ENCODE peak calls at places on chromosomes 1 and 21, in six cellular contexts. U, G, Q, I, K and W are unnamed samples.

GRCh38 chr1:53461329-53462044 is 2.3 kb downstream of the DMRTB1 start:
- DNase-seq in Q (no peak), U (no peak), K (no peak), G (no peak), I (no peak), W (no peak)

GRCh38 chr1:5971471-5972197 is 20.6 kb downstream of the NPHP4 start:
- DNase-seq in U (no peak), K (no peak), Q (no peak), I (no peak), G (no peak), W (no peak)

GRCh38 chr1:54335396-54336056 is 70.7 kb downstream of the SSBP3 start:
- DNase-seq in Q (no peak), K (peak; percentile 33), I (peak; percentile 96), G (peak; percentile 73), U (peak; percentile 98), W (no peak)

GRCh38 chr1:23544444-23545389 is 13.7 kb upstream of the E2F2 start:
- DNase-seq in G (no peak), I (peak; percentile 87), Q (peak; percentile 56), U (peak; percentile 94), K (peak; percentile 89), W (peak; percentile 76)

GRCh38 chr1:156089704-156090103 is 7.4 kb upstream of the MEX3A start:
- DNase-seq in U (no peak), G (no peak), I (no peak), Q (no peak), K (no peak), W (no peak)

GRCh38 chr1:95003433-95003738 is 69.4 kb downstream of the ALG14 start:
- DNase-seq in I (peak; percentile 44), Q (no peak), K (no peak), G (no peak), U (no peak), W (no peak)

GRCh38 chr1:118563969-118564951 is 379.2 kb upstream of the SPAG17 start:
- DNase-seq in G (no peak), K (peak; percentile 10), I (peak; percentile 27), Q (no peak), U (peak; percentile 44), W (no peak)

GRCh38 chr1:185672719-185673360 is 61.4 kb upstream of the HMCN1 start:
- DNase-seq in K (no peak), Q (no peak), I (no peak), G (no peak), U (no peak), W (no peak)

GRCh38 chr21:38982096-38982495 is 176.4 kb downstream of the ETS2 start:
- DNase-seq in I (no peak), G (no peak), K (no peak), U (peak; percentile 93), Q (no peak), W (no peak)

DNA sequence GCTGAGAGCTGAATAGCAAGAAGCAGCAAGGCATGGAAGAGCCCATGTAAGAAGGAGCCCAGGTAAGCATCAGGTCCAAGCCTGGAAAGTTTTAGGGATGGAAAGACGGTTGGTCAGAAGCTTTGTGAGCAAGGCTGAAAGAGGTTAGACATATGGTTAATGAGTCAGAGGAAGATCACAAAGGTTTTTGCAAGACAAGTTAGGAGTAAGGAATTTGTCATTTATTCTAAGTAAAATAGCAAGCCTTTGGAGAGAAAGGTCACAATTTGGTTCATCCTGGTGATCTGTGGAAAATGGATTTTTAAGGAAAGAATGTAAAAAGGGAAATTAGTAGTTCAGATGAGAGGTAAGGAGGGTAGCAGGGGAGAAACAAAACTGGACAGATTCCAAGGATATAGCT is 106.7 kb downstream of the DPYD start:
- DNase-seq in K (peak; percentile 59), I (peak; percentile 76), U (no peak), G (no peak), Q (no peak), W (no peak)
- H3K4me2 ChIP-seq in K (peak overlapping the region; percentile 1), I (peak overlapping the region; percentile 34), U (no peak overlapping the region), G (no peak overlapping the region), Q (no peak overlapping the region), W (no peak overlapping the region)

GRCh38 chr1:9391620-9392019 is 98.9 kb downstream of the SPSB1 start:
- DNase-seq in K (no peak), Q (no peak), I (peak; percentile 13), G (no peak), U (no peak), W (no peak)
- H3K4me2 ChIP-seq in K (no peak overlapping the region), Q (no peak overlapping the region), I (no peak overlapping the region), G (no peak overlapping the region), U (no peak overlapping the region), W (no peak overlapping the region)

DNA sequence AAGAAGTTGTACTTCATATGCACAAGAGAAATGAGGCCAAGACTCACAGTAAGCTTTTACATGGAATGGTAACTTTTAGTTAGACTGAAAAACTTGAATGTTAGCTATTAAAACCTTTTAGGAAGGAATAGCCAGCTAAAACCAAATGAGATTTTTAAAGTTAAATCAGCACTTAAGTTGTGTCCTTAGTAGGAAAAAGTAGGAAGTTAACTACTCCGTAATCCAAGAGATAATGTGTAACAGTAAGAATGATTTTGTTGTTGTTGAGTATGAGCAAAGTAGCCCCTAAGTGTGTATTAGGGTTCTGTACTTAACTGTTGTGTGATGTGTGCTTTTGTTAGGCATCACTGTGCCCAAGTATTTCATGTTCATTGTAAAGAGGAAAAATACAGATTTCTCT is 13.2 kb downstream of the TARDBP start:
- DNase-seq in K (no peak), I (no peak), Q (no peak), U (no peak), G (no peak), W (no peak)
- H3K4me2 ChIP-seq in K (no peak overlapping the region), I (no peak overlapping the region), Q (no peak overlapping the region), U (no peak overlapping the region), G (no peak overlapping the region), W (no peak overlapping the region)

GRCh38 chr1:44002165-44002564 is 10.8 kb downstream of the CCDC24 start:
- DNase-seq in U (no peak), K (no peak), Q (no peak), I (no peak), G (no peak), W (no peak)
- H3K4me2 ChIP-seq in U (no peak overlapping the region), K (no peak overlapping the region), Q (no peak overlapping the region), I (no peak overlapping the region), G (no peak overlapping the region), W (no peak overlapping the region)

DNA sequence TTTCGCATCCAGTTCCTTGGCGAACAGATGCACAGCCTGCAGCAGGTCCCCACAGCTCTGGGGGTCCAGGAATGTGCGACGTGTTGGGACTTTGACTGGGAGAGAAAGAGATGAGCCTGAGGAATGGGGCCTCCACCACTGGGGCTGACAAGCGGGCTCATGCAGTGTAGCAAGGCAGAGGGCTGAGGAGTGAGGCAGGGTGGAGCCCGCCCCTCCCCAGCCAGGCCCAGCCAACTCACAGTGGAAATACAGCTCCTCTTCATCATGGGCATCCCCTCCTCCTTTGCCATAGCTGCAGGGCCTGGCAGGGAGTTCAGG is 30.7 kb downstream of the CDCA8 start:
- DNase-seq in U (no peak), I (no peak), Q (no peak), K (no peak), G (no peak), W (no peak)
- H3K4me2 ChIP-seq in U (no peak overlapping the region), I (no peak overlapping the region), Q (no peak overlapping the region), K (no peak overlapping the region), G (no peak overlapping the region), W (no peak overlapping the region)

GRCh38 chr1:14347186-14347585 is 251.3 kb upstream of the KAZN start:
- DNase-seq in I (no peak), G (no peak), K (no peak), Q (no peak), U (no peak), W (no peak)

GRCh38 chr1:14340244-14340800 is 258.2 kb upstream of the KAZN start:
- DNase-seq in G (no peak), K (no peak), I (peak; percentile 85), Q (no peak), U (peak; percentile 72), W (no peak)

GRCh38 chr1:14347776-14348175 is 250.7 kb upstream of the KAZN start:
- DNase-seq in I (no peak), U (no peak), Q (no peak), G (no peak), K (no peak), W (no peak)

GRCh38 chr1:14350197-14350596 is 248.3 kb upstream of the KAZN start:
- DNase-seq in I (no peak), U (no peak), K (no peak), G (no peak), Q (no peak), W (no peak)

GRCh38 chr1:14345925-14346550 is 252.4 kb upstream of the KAZN start:
- DNase-seq in G (no peak), K (peak; percentile 77), I (peak; percentile 67), U (peak; percentile 83), Q (no peak), W (no peak)
- H3K4me2 ChIP-seq in G (no peak overlapping the region), K (peak overlapping the region; percentile 32), I (no peak overlapping the region), U (no peak overlapping the region), Q (no peak overlapping the region), W (no peak overlapping the region)

GRCh38 chr1:93668951-93669350 is 12.7 kb downstream of the BCAR3 start:
- DNase-seq in K (no peak), I (no peak), Q (no peak), U (no peak), G (no peak), W (no peak)
- H3K4me2 ChIP-seq in K (peak overlapping the region; percentile 38), I (peak overlapping the region; percentile 27), Q (peak overlapping the region; percentile 98), U (no peak overlapping the region), G (no peak overlapping the region), W (no peak overlapping the region)

GRCh38 chr1:210330279-210330866 is 1.7 kb downstream of the HHAT start:
- DNase-seq in I (no peak), Q (no peak), U (no peak), K (no peak), G (no peak), W (no peak)
- H3K4me2 ChIP-seq in I (no peak overlapping the region), Q (peak overlapping the region; percentile 94), U (no peak overlapping the region), K (peak overlapping the region; percentile 91), G (peak overlapping the region; percentile 96), W (peak overlapping the region; percentile 66)

DNA sequence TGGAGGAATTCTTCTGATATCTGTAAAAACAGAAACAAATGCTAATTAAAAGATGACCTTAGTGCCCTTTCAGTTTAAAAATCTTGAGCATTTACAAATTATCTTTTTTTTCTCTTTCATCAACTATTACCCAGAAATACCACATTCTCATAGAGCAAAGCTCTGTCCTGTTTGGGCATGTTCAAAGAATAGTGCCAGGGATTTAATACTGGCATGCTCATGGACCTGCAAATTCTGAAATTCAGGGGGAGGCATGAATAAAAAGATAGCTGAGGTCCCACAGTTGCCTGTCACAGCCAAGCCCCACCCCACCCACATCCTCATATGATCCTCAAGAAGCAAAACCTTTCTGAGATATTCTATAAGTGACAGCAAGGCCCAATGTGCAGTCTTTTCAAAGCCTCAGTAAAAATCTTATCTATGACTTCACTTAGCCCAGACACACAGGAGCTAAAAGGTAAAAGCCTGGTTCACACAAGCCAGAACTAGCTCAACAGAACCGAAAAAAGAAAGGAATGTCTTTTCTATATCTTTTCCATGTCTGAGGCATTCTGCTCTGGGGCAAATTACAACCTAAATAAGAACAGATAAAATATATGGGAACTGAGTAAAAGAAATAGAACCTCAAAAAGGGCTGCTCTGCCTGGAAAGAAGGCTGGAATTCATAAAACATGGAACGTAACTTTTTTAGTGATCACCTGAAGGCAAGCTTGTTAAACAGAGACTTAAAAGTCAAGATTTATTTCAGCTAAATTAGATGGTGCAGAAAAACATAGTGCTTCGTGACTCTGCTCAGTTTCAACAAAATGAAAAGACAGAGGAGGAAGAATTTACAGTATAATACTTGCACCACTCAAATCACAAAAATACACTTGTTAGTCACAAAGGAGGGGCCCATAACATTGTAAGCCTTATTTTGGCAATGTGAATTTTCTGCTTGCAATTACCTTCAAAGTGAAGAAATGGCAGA is 11.0 kb downstream of the WLS start:
- DNase-seq in Q (no peak), K (no peak), I (no peak), U (no peak), G (no peak), W (no peak)
- H3K4me2 ChIP-seq in Q (no peak overlapping the region), K (peak overlapping the region; percentile 6), I (peak overlapping the region; percentile 33), U (no peak overlapping the region), G (peak overlapping the region; percentile 92), W (no peak overlapping the region)

GRCh38 chr1:78070210-78070609 is 24.4 kb downstream of the GIPC2 start:
- DNase-seq in U (no peak), K (no peak), Q (no peak), G (no peak), I (no peak), W (no peak)
- H3K4me2 ChIP-seq in U (no peak overlapping the region), K (peak overlapping the region; percentile 71), Q (peak overlapping the region; percentile 57), G (peak overlapping the region; percentile 48), I (peak overlapping the region; percentile 70), W (no peak overlapping the region)